ENCODE peak calls at places on chromosomes 6 and 20, in nine cellular contexts. B is fibroblast of mammary gland, E is sigmoid colon, T is upper lobe of right lung, V is HFFc6, X is NB4, L is nephron progenitor cell, P is AG04449, F is AG04450. N is an unnamed sample.

GRCh38 chr6:4169028-4169789 is 33.8 kb upstream of the ECI2 start:
- DNase-seq in B (peak), E (no peak), T (no peak), V (no peak), X (no peak), L (no peak), P (no peak), F (no peak), N (no peak)

GRCh38 chr6:51968265-51968664 is 119.1 kb downstream of the PKHD1 start:
- DNase-seq in B (no peak), E (no peak), T (no peak), V (no peak), X (no peak), L (no peak), P (no peak), F (no peak), N (no peak)

GRCh38 chr6:167279766-167280440 is 11.2 kb upstream of the UNC93A start:
- DNase-seq in B (no peak), E (no peak), T (no peak), V (no peak), X (no peak), L (no peak), P (no peak), F (no peak), N (no peak)

GRCh38 chr20:53914091-53914860 is 156.1 kb downstream of the BCAS1 start:
- DNase-seq in B (no peak), E (no peak), T (no peak), V (no peak), X (peak), L (no peak), P (no peak), F (no peak), N (no peak)

GRCh38 chr20:63049561-63050221 is 42.9 kb upstream of the BHLHE23 start:
- DNase-seq in B (no peak), E (no peak), T (no peak), V (no peak), X (no peak), L (no peak), P (no peak), F (no peak), N (no peak)

GRCh38 chr6:24666097-24666615 is 543 bp downstream of the TDP2 start:
- DNase-seq in B (peak), E (peak), T (peak), V (peak), X (peak), L (peak), P (no peak), F (no peak), N (no peak)

GRCh38 chr20:37922016-37922415 is 19.1 kb downstream of the VSTM2L start:
- DNase-seq in B (no peak), E (no peak), T (no peak), V (no peak), X (no peak), L (no peak), P (no peak), F (no peak), N (no peak)

GRCh38 chr6:169700296-169700695 is 1.5 kb downstream of the WDR27 start:
- DNase-seq in B (peak), E (no peak), T (no peak), V (peak), X (peak), L (no peak), P (no peak), F (no peak), N (no peak)

GRCh38 chr6:131839388-131839787 is 31.6 kb downstream of the ENPP1 start:
- DNase-seq in B (no peak), E (no peak), T (no peak), V (no peak), X (no peak), L (no peak), P (no peak), F (no peak), N (no peak)

GRCh38 chr6:43933111-43933885 is 163.3 kb downstream of the VEGFA start:
- DNase-seq in B (no peak), E (peak), T (peak), V (no peak), X (no peak), L (peak), P (no peak), F (peak), N (no peak)

GRCh38 chr6:168208436-168208835 is 111.1 kb downstream of the DACT2 start:
- DNase-seq in B (no peak), E (peak), T (no peak), V (no peak), X (no peak), L (no peak), P (no peak), F (no peak), N (no peak)

GRCh38 chr6:146551545-146551944 is 7.9 kb downstream of the RAB32 start:
- DNase-seq in B (peak), E (no peak), T (no peak), V (no peak), X (no peak), L (no peak), P (no peak), F (no peak), N (no peak)

GRCh38 chr20:59525500-59526241 is 78.7 kb upstream of the PHACTR3 start:
- DNase-seq in B (peak), E (no peak), T (peak), V (no peak), X (peak), L (peak), P (no peak), F (no peak), N (no peak)

GRCh38 chr20:53660078-53660909 is 66.7 kb upstream of the ZNF217 start:
- DNase-seq in B (peak), E (peak), T (no peak), V (no peak), X (no peak), L (no peak), P (no peak), F (no peak), N (no peak)

GRCh38 chr6:47741807-47742206 is 40.0 kb upstream of the OPN5 start:
- DNase-seq in B (peak), E (no peak), T (no peak), V (no peak), X (no peak), L (no peak), P (no peak), F (no peak), N (no peak)

GRCh38 chr20:16062661-16063591 is 510.3 kb downstream of the KIF16B start:
- DNase-seq in B (peak), E (no peak), T (no peak), V (no peak), X (no peak), L (no peak), P (no peak), F (peak), N (no peak)

GRCh38 chr6:122530440-122531046 is 58.9 kb upstream of the SERINC1 start:
- DNase-seq in B (peak), E (no peak), T (no peak), V (peak), X (peak), L (peak), P (peak), F (peak), N (peak)

GRCh38 chr20:47727909-47728361 is 57.3 kb downstream of the SULF2 start:
- DNase-seq in B (no peak), E (no peak), T (peak), V (no peak), X (no peak), L (peak), P (no peak), F (no peak), N (no peak)

GRCh38 chr6:166529571-166529970 is 56.9 kb downstream of the RAMACL start:
- DNase-seq in B (peak), E (no peak), T (no peak), V (no peak), X (peak), L (no peak), P (no peak), F (no peak), N (no peak)

GRCh38 chr6:11043552-11043960 is 549 bp downstream of the ELOVL2 start:
- DNase-seq in B (no peak), E (no peak), T (no peak), V (no peak), X (peak), L (peak), P (no peak), F (no peak), N (no peak)

GRCh38 chr6:44219053-44219814 is 2.5 kb downstream of the MYMX start:
- DNase-seq in B (peak), E (peak), T (peak), V (no peak), X (peak), L (peak), P (no peak), F (no peak), N (no peak)

GRCh38 chr6:81308577-81309279 is 443.8 kb downstream of the TENT5A start:
- DNase-seq in B (no peak), E (no peak), T (no peak), V (no peak), X (no peak), L (no peak), P (no peak), F (no peak), N (no peak)

GRCh38 chr20:58876437-58876836 is 23.9 kb downstream of the GNAS start:
- DNase-seq in B (no peak), E (no peak), T (no peak), V (no peak), X (no peak), L (no peak), P (no peak), F (no peak), N (no peak)

GRCh38 chr20:22346716-22347115 is 237.7 kb downstream of the FOXA2 start:
- DNase-seq in B (no peak), E (no peak), T (no peak), V (no peak), X (peak), L (no peak), P (no peak), F (no peak), N (no peak)

GRCh38 chr20:62697468-62697912 is 11.1 kb upstream of the NTSR1 start:
- DNase-seq in B (no peak), E (no peak), T (no peak), V (no peak), X (no peak), L (no peak), P (no peak), F (no peak), N (no peak)

GRCh38 chr6:159169193-159169555 is at the start of gene FNDC1:
- DNase-seq in B (no peak), E (no peak), T (peak), V (no peak), X (peak), L (peak), P (no peak), F (no peak), N (no peak)

GRCh38 chr6:130671119-130672104 is 155.8 kb upstream of the SMLR1 start:
- DNase-seq in B (peak), E (peak), T (no peak), V (peak), X (no peak), L (no peak), P (no peak), F (no peak), N (no peak)

GRCh38 chr6:121305957-121306607 is 28.2 kb downstream of the TBC1D32 start:
- DNase-seq in B (peak), E (no peak), T (no peak), V (peak), X (peak), L (peak), P (no peak), F (no peak), N (no peak)

GRCh38 chr20:13868331-13868730 is 83.5 kb downstream of the NDUFAF5 start:
- DNase-seq in B (peak), E (no peak), T (no peak), V (peak), X (peak), L (no peak), P (peak), F (no peak), N (peak)

GRCh38 chr6:161140554-161140875 is 133.3 kb downstream of the AGPAT4 start:
- DNase-seq in B (no peak), E (no peak), T (no peak), V (no peak), X (no peak), L (no peak), P (no peak), F (no peak), N (no peak)

GRCh38 chr6:161139304-161139765 is 134.5 kb downstream of the AGPAT4 start:
- DNase-seq in B (no peak), E (no peak), T (no peak), V (no peak), X (no peak), L (no peak), P (no peak), F (no peak), N (no peak)

GRCh38 chr6:161138545-161139303 is 135.1 kb downstream of the AGPAT4 start:
- DNase-seq in B (no peak), E (no peak), T (no peak), V (no peak), X (no peak), L (no peak), P (no peak), F (no peak), N (no peak)

GRCh38 chr6:161141173-161141572 is 132.7 kb downstream of the AGPAT4 start:
- DNase-seq in B (peak), E (no peak), T (no peak), V (no peak), X (no peak), L (no peak), P (no peak), F (no peak), N (no peak)

DNA sequence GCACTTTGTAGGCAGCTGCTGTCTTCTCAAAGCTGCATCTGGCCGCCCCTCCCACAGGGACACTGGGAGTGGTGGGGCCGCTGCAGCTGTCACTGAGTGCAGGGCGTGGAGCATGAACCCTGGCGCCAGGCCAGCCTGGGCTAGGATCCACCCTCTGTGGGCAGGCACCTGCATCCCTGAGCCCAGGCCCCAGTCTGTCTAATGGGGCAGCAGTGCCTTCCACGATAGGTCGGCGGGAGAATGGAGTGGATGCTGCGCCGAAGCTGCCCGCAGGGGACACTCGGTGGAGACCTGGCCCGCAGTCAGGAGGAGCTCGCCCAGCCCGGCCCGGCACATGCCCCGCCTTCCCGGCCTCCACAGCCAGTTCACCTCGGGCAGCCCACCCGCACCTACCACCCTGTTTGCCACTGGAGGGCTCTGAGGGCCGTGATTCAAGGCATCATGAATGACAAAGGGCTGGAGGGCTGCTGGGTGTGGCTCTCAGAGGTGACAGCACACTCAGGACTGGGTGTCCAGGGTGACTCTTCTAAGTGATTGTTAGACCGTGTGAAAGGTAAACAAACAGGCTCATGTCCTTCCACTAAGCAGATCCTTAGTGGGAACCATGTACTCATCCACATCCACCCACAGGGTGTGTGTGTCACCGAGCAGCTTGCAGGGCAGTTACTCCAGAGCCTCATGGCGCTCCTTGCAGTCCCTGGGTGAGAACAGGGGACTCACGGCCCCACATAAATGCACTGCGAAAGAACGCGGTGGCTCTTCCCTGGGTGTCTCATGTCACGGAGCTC is 133.9 kb downstream of the AGPAT4 start:
- DNase-seq in B (peak), E (peak), T (no peak), V (no peak), X (no peak), L (no peak), P (no peak), F (no peak), N (no peak)
- TF ChIP-seq CTCF in B (no peak), E (no peak), T (no peak), V (no peak), X (no peak), L (no peak), P (no peak), F (no peak), N (no peak)

GRCh38 chr6:138278326-138278725 is 60.0 kb upstream of the PBOV1 start:
- DNase-seq in B (peak), E (no peak), T (no peak), V (peak), X (peak), L (peak), P (no peak), F (no peak), N (no peak)
- TF ChIP-seq CTCF in B (peak), E (no peak), T (peak), V (peak), X (peak), L (no peak), P (peak), F (peak), N (peak)

GRCh38 chr6:128295670-128296069 is 224.7 kb downstream of the PTPRK start:
- DNase-seq in B (no peak), E (no peak), T (no peak), V (no peak), X (no peak), L (no peak), P (no peak), F (no peak), N (no peak)
- TF ChIP-seq CTCF in B (peak), E (no peak), T (no peak), V (peak), X (no peak), L (no peak), P (no peak), F (no peak), N (no peak)

GRCh38 chr6:36094238-36094637 is 36.1 kb upstream of the MAPK13 start:
- DNase-seq in B (no peak), E (no peak), T (no peak), V (no peak), X (no peak), L (no peak), P (no peak), F (no peak), N (no peak)

GRCh38 chr6:36098253-36098919 is 31.9 kb upstream of the MAPK13 start:
- DNase-seq in B (no peak), E (no peak), T (no peak), V (no peak), X (no peak), L (no peak), P (no peak), F (no peak), N (no peak)

GRCh38 chr6:36094786-36095496 is 35.4 kb upstream of the MAPK13 start:
- DNase-seq in B (peak), E (peak), T (peak), V (peak), X (peak), L (peak), P (peak), F (peak), N (peak)

GRCh38 chr6:36098920-36099647 is 31.2 kb upstream of the MAPK13 start:
- DNase-seq in B (peak), E (no peak), T (no peak), V (no peak), X (no peak), L (no peak), P (no peak), F (no peak), N (no peak)

GRCh38 chr6:36095497-36096391 is 34.6 kb upstream of the MAPK13 start:
- DNase-seq in B (no peak), E (no peak), T (no peak), V (no peak), X (no peak), L (no peak), P (no peak), F (no peak), N (no peak)
- TF ChIP-seq CTCF in B (no peak), E (peak), T (no peak), V (peak), X (no peak), L (no peak), P (no peak), F (no peak), N (no peak)

GRCh38 chr6:30360139-30360538 is 15.2 kb downstream of the RPP21 start:
- DNase-seq in B (no peak), E (no peak), T (no peak), V (no peak), X (no peak), L (no peak), P (no peak), F (no peak), N (no peak)
- TF ChIP-seq CTCF in B (no peak), E (no peak), T (no peak), V (no peak), X (no peak), L (no peak), P (no peak), F (no peak), N (no peak)

DNA sequence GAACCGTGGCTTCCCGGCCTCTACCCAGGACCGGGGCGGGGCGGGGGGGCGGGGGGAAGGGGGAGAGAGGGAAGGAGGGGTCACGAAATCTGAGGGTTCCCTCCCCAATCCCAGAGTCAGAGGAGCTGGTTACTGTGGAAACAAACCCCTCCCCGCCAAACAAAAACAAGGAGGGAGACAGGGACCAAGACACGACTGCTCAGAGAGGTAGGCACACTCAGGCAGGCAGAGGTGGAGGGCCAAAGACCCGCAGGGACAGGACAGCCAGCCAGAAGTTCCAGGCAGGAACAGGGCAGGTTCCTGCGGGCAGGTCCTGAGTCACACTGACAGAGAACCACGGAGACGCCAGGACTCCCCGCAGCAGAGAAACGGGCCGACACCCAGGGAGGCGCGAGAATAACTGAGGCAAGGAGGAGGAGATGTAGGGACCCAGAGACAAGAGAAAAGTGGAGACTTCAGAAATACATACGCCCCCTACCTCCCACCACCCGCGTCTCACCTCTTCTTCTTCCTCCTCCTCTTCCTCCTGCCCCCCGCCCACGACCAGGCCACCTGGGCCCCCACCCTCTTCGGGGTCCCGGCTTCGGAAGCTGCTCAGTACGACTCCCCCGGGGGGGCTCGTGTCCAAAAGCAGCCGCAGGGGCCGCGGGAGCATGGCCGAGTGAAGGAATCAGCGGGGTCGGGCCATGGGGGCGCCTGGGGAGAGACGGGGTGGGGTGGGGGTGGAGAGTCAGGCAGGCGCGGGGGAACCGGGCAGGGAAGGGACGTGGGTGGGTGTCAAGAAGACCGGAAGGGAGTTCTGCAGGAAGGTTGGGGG is 578 bp downstream of the RGL2 start:
- DNase-seq in B (peak), E (peak), T (no peak), V (peak), X (peak), L (peak), P (no peak), F (no peak), N (no peak)
- TF ChIP-seq CTCF in B (no peak), E (no peak), T (no peak), V (peak), X (no peak), L (no peak), P (no peak), F (no peak), N (no peak)

GRCh38 chr6:8829296-8829695 is 394.0 kb upstream of the SLC35B3 start:
- DNase-seq in B (no peak), E (no peak), T (no peak), V (no peak), X (no peak), L (no peak), P (no peak), F (no peak), N (no peak)

GRCh38 chr6:8825726-8826125 is 390.4 kb upstream of the SLC35B3 start:
- DNase-seq in B (no peak), E (no peak), T (no peak), V (no peak), X (no peak), L (no peak), P (no peak), F (no peak), N (no peak)

GRCh38 chr6:8828376-8828775 is 393.0 kb upstream of the SLC35B3 start:
- DNase-seq in B (no peak), E (no peak), T (no peak), V (no peak), X (no peak), L (no peak), P (no peak), F (no peak), N (no peak)

GRCh38 chr6:8831366-8832152 is 396.2 kb upstream of the SLC35B3 start:
- DNase-seq in B (no peak), E (no peak), T (no peak), V (no peak), X (peak), L (no peak), P (no peak), F (no peak), N (no peak)

GRCh38 chr6:8830794-8831193 is 395.4 kb upstream of the SLC35B3 start:
- DNase-seq in B (no peak), E (no peak), T (no peak), V (no peak), X (no peak), L (no peak), P (no peak), F (no peak), N (no peak)
- TF ChIP-seq CTCF in B (no peak), E (no peak), T (no peak), V (no peak), X (no peak), L (no peak), P (no peak), F (no peak), N (no peak)